ENCODE peak calls at places on chromosomes 12 and 14, in four cellular contexts. O is retinal pigment epithelial cell; U is activated T-cell treated with anti-CD3 and anti-CD28 coated beads, Interleukin-2, amount 50 U/mL, for 1 hour; J is mucosa of gallbladder. Q is an unnamed sample.

GRCh38 chr14:90693413-90693812 is 122.8 kb downstream of the TTC7B start:
- DNase-seq in O (no peak), J (no peak), U (no peak), Q (no peak)

GRCh38 chr14:67221982-67222328 is 19.3 kb upstream of the PALS1 start:
- DNase-seq in U (no peak), O (no peak), J (no peak), Q (no peak)

GRCh38 chr14:86540636-86541247 is 1010.8 kb downstream of the FLRT2 start:
- DNase-seq in J (no peak), U (no peak), O (no peak), Q (no peak)

GRCh38 chr12:79687711-79688270 is 3.0 kb downstream of the PAWR start:
- DNase-seq in U (no peak), O (no peak), J (no peak), Q (no peak)

GRCh38 chr12:94832780-94833760 is 170.4 kb downstream of the NDUFA12 start:
- DNase-seq in O (no peak), U (no peak), J (no peak), Q (no peak)

GRCh38 chr12:121811434-121812319 is 7.9 kb downstream of the SETD1B start:
- DNase-seq in J (no peak), O (no peak), U (peak; percentile 82), Q (peak; percentile 59)

GRCh38 chr14:68520637-68521556 is 272.0 kb downstream of the ZFP36L1 start:
- DNase-seq in O (no peak), U (no peak), J (peak; percentile 79), Q (peak; percentile 43)

GRCh38 chr12:121537814-121538698 is 42.8 kb downstream of the KDM2B start:
- DNase-seq in U (no peak), J (no peak), O (no peak), Q (no peak)

GRCh38 chr12:55847033-55847432 is 4.3 kb upstream of the MMP19 start:
- DNase-seq in O (no peak), U (no peak), J (no peak), Q (no peak)

GRCh38 chr14:55500219-55500701 is 59.8 kb upstream of the TBPL2 start:
- DNase-seq in J (no peak), U (no peak), O (no peak), Q (no peak)

GRCh38 chr12:51048601-51049369 is 658 bp downstream of the LETMD1 start:
- DNase-seq in J (no peak), O (no peak), U (no peak), Q (no peak)

GRCh38 chr14:82190812-82191211 is 657.2 kb upstream of the SEL1L start:
- DNase-seq in O (no peak), J (no peak), U (no peak), Q (no peak)

GRCh38 chr14:95664546-95664945 is 21.7 kb upstream of the TCL1B start:
- DNase-seq in O (no peak), U (no peak), J (no peak), Q (no peak)

GRCh38 chr12:13390381-13390856 is 193.9 kb downstream of the EMP1 start:
- DNase-seq in J (peak; percentile 94), U (no peak), O (peak; percentile 96), Q (peak; percentile 93)

GRCh38 chr12:45543887-45544286 is 185.6 kb upstream of the ARID2 start:
- DNase-seq in O (peak; percentile 58), J (peak; percentile 57), U (no peak), Q (peak; percentile 35)

GRCh38 chr14:33019346-33019745 is 80.7 kb downstream of the NPAS3 start:
- DNase-seq in U (no peak), J (no peak), O (no peak), Q (no peak)

GRCh38 chr12:12902036-12902435 is 10.7 kb downstream of the GPRC5A start:
- DNase-seq in J (no peak), U (no peak), O (peak; percentile 70), Q (no peak)

GRCh38 chr14:61107896-61108295 is 126.9 kb downstream of the SLC38A6 start:
- DNase-seq in O (no peak), U (no peak), J (no peak), Q (no peak)

GRCh38 chr14:55354500-55354899 is 57.1 kb downstream of the ATG14 start:
- DNase-seq in J (peak; percentile 48), O (no peak), U (peak; percentile 58), Q (peak; percentile 65)

GRCh38 chr12:128381537-128381936 is 114.6 kb downstream of the TMEM132C start:
- DNase-seq in U (no peak), O (no peak), J (no peak), Q (no peak)